ENCODE peak calls at places on chromosomes 3 and 15, in five cellular contexts. One of them, this sample, is unnamed.
A peak's percentile ranks its signal among the peaks of the same experiment; 100 is the strongest.

GRCh38 chr3:162512488-162512887 is 1015.9 kb downstream of the OTOL1 start:
- DNase-seq in foreskin fibroblast: no peak
- DNase-seq in esophagus squamous epithelium: no peak
- DNase-seq in cardiac fibroblast: peak; percentile 5
- DNase-seq in H9: no peak
- DNase-seq in this sample: no peak

GRCh38 chr3:190038050-190038631 is 82.6 kb downstream of the P3H2 start:
- DNase-seq in cardiac fibroblast: peak; percentile 80
- DNase-seq in foreskin fibroblast: peak; percentile 71
- DNase-seq in H9: no peak
- DNase-seq in esophagus squamous epithelium: no peak
- DNase-seq in this sample: peak; percentile 19

GRCh38 chr15:69017978-69018377 is 3.5 kb downstream of the NOX5 start:
- DNase-seq in cardiac fibroblast: no peak
- DNase-seq in foreskin fibroblast: no peak
- DNase-seq in H9: no peak
- DNase-seq in esophagus squamous epithelium: no peak
- DNase-seq in this sample: no peak

GRCh38 chr3:88141458-88142083 is 8.2 kb upstream of the C3orf38 start:
- DNase-seq in cardiac fibroblast: peak; percentile 12
- DNase-seq in H9: no peak
- DNase-seq in foreskin fibroblast: peak; percentile 76
- DNase-seq in esophagus squamous epithelium: no peak
- DNase-seq in this sample: peak; percentile 39

GRCh38 chr3:112302881-112303761 is 9.1 kb upstream of the SLC9C1 start:
- DNase-seq in esophagus squamous epithelium: no peak
- DNase-seq in foreskin fibroblast: peak; percentile 40
- DNase-seq in H9: peak; percentile 77
- DNase-seq in cardiac fibroblast: peak; percentile 48
- DNase-seq in this sample: no peak

GRCh38 chr15:69713726-69714559 is 261.3 kb downstream of the RPLP1 start:
- DNase-seq in H9: no peak
- DNase-seq in cardiac fibroblast: no peak
- DNase-seq in esophagus squamous epithelium: no peak
- DNase-seq in foreskin fibroblast: no peak
- DNase-seq in this sample: no peak

GRCh38 chr15:95853350-95853749 is 477.1 kb upstream of the NR2F2 start:
- DNase-seq in esophagus squamous epithelium: no peak
- DNase-seq in H9: no peak
- DNase-seq in foreskin fibroblast: peak; percentile 57
- DNase-seq in cardiac fibroblast: no peak
- DNase-seq in this sample: no peak

GRCh38 chr3:144843099-144843498 is 871.5 kb downstream of the DIPK2A start:
- DNase-seq in foreskin fibroblast: peak; percentile 23
- DNase-seq in cardiac fibroblast: no peak
- DNase-seq in esophagus squamous epithelium: no peak
- DNase-seq in H9: no peak
- DNase-seq in this sample: no peak

GRCh38 chr3:84965141-84965540 is 6.4 kb downstream of the CADM2 start:
- DNase-seq in cardiac fibroblast: no peak
- DNase-seq in esophagus squamous epithelium: no peak
- DNase-seq in H9: peak; percentile 78
- DNase-seq in foreskin fibroblast: no peak
- DNase-seq in this sample: no peak

GRCh38 chr3:133745981-133746721 is at the start of gene TF:
- DNase-seq in cardiac fibroblast: peak; percentile 6
- DNase-seq in esophagus squamous epithelium: no peak
- DNase-seq in H9: no peak
- DNase-seq in foreskin fibroblast: peak; percentile 19
- DNase-seq in this sample: no peak

GRCh38 chr15:35047528-35047927 is 37.6 kb downstream of the NANOGP8 start:
- DNase-seq in foreskin fibroblast: no peak
- DNase-seq in cardiac fibroblast: no peak
- DNase-seq in H9: no peak
- DNase-seq in esophagus squamous epithelium: no peak
- DNase-seq in this sample: no peak

GRCh38 chr3:4722103-4722502 is 229.0 kb downstream of the ITPR1 start:
- DNase-seq in cardiac fibroblast: peak; percentile 82
- DNase-seq in H9: no peak
- DNase-seq in esophagus squamous epithelium: no peak
- DNase-seq in foreskin fibroblast: peak; percentile 51
- DNase-seq in this sample: no peak

GRCh38 chr3:129723558-129724324 is 117.3 kb upstream of the PLXND1 start:
- DNase-seq in cardiac fibroblast: peak; percentile 94
- DNase-seq in esophagus squamous epithelium: no peak
- DNase-seq in foreskin fibroblast: peak; percentile 94
- DNase-seq in H9: no peak
- DNase-seq in this sample: peak; percentile 73

GRCh38 chr3:150666167-150666566 is 37.6 kb downstream of the ERICH6 start:
- DNase-seq in cardiac fibroblast: no peak
- DNase-seq in esophagus squamous epithelium: no peak
- DNase-seq in foreskin fibroblast: no peak
- DNase-seq in H9: no peak
- DNase-seq in this sample: no peak

GRCh38 chr3:139388961-139389551 is 391 bp downstream of the COPB2 start:
- DNase-seq in esophagus squamous epithelium: no peak
- DNase-seq in H9: no peak
- DNase-seq in foreskin fibroblast: no peak
- DNase-seq in cardiac fibroblast: peak; percentile 14
- DNase-seq in this sample: no peak

GRCh38 chr3:103127116-103127630 is 692.4 kb downstream of the ZPLD1 start:
- DNase-seq in esophagus squamous epithelium: no peak
- DNase-seq in cardiac fibroblast: no peak
- DNase-seq in H9: no peak
- DNase-seq in foreskin fibroblast: no peak
- DNase-seq in this sample: no peak

GRCh38 chr3:103127737-103128136 is 692.9 kb downstream of the ZPLD1 start:
- DNase-seq in foreskin fibroblast: no peak
- DNase-seq in cardiac fibroblast: no peak
- DNase-seq in H9: no peak
- DNase-seq in esophagus squamous epithelium: no peak
- DNase-seq in this sample: no peak

DNA sequence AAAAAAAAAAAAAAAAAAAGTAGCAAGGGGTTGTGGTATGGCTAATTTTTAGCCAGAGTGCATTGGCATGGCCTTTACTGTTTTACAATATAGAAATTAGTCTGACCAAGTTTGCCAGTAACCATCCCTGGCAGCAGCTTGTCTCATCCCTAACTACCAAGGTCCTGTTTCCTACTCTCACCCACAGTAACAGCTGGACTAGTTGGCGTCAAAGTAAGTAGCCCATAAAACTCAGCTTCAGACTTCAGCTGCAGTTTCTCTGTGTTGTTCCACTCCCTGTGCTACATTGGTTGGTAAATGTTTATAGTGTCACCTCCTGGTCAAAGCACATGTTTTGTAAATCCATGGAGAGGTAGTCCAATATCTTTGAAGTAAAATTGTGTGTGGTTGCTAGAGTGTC is 691.3 kb downstream of the ZPLD1 start:
- DNase-seq in cardiac fibroblast: no peak
- DNase-seq in esophagus squamous epithelium: no peak
- DNase-seq in H9: no peak
- DNase-seq in foreskin fibroblast: no peak
- DNase-seq in this sample: no peak
- TF ChIP-seq CTCF in cardiac fibroblast: no peak
- TF ChIP-seq CTCF in esophagus squamous epithelium: no peak
- TF ChIP-seq CTCF in H9: no peak
- TF ChIP-seq CTCF in foreskin fibroblast: no peak
- TF ChIP-seq CTCF in this sample: no peak

DNA sequence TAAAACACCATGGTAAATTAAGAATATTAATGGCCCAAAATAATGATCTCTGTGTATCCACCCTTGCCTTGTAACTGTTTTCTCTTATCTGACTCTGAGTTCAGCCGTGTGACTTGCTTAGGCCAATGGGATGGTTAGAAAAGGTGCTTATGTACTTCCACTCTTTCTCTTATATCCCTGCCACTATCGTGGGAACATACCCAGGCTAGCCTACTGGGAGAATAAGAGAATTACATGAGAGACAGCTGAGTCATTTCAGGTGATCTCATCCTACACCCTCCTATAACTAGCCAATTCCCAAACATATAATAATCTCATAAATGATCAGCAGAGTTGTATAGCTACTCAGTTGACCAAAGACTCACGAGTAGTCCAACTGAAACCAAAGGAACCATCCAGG is 98.3 kb upstream of the ABI3BP start:
- DNase-seq in cardiac fibroblast: no peak
- DNase-seq in esophagus squamous epithelium: no peak
- DNase-seq in H9: peak; percentile 28
- DNase-seq in foreskin fibroblast: peak; percentile 22
- DNase-seq in this sample: no peak
- TF ChIP-seq CTCF in cardiac fibroblast: peak; percentile 33
- TF ChIP-seq CTCF in esophagus squamous epithelium: no peak
- TF ChIP-seq CTCF in H9: no peak
- TF ChIP-seq CTCF in foreskin fibroblast: no peak
- TF ChIP-seq CTCF in this sample: no peak

DNA sequence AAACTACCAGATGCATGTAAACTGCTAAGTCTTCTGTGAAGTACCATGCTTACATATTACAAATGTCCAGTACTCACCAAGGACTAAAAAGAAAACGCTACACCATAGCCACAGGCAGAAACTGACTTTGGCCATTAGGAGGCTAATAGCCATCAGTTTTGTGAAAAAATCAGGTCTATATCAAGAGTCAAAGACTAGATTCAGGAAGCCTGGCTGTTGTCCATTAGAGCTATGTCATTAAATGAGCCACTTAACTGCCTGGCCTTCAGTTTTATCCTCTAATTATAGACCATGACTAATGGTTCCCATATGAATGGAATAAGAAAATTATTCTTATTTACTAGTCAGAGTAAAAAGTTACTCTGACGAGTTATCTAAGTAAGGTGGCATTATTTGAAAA is 144.1 kb downstream of the VPS13C start:
- DNase-seq in cardiac fibroblast: no peak
- DNase-seq in H9: no peak
- DNase-seq in esophagus squamous epithelium: no peak
- DNase-seq in foreskin fibroblast: peak; percentile 77
- DNase-seq in this sample: no peak
- TF ChIP-seq CTCF in cardiac fibroblast: no peak
- TF ChIP-seq CTCF in H9: no peak
- TF ChIP-seq CTCF in esophagus squamous epithelium: no peak
- TF ChIP-seq CTCF in foreskin fibroblast: no peak
- TF ChIP-seq CTCF in this sample: no peak

DNA sequence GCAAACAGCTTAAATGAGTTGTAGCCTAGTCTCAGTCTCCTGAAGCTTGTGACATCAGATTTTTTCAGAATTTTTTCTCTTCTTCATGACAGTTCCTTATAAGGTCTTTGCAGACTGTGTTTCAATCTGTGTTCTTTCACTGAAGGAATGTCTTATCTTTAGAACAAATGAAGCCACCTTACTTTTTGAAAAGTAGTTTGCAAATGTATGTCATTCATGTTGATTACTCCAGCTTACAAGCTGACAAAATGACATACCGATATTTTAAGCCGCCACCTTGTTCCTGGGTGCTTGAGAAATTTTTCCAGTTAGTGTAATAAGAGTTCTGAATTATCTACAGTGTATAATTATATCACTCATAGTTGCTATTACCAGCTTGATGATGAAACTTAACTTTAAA is 57.0 kb downstream of the ASTE1 start:
- DNase-seq in cardiac fibroblast: no peak
- DNase-seq in esophagus squamous epithelium: no peak
- DNase-seq in H9: no peak
- DNase-seq in foreskin fibroblast: no peak
- DNase-seq in this sample: no peak
- TF ChIP-seq CTCF in cardiac fibroblast: no peak
- TF ChIP-seq CTCF in esophagus squamous epithelium: no peak
- TF ChIP-seq CTCF in H9: no peak
- TF ChIP-seq CTCF in foreskin fibroblast: no peak
- TF ChIP-seq CTCF in this sample: no peak

GRCh38 chr15:78640840-78641733 is at the start of gene CHRNB4:
- DNase-seq in H9: peak; percentile 90
- DNase-seq in cardiac fibroblast: peak; percentile 28
- DNase-seq in esophagus squamous epithelium: no peak
- DNase-seq in foreskin fibroblast: peak; percentile 24
- DNase-seq in this sample: no peak
- TF ChIP-seq CTCF in H9: peak; percentile 48
- TF ChIP-seq CTCF in cardiac fibroblast: no peak
- TF ChIP-seq CTCF in esophagus squamous epithelium: no peak
- TF ChIP-seq CTCF in foreskin fibroblast: no peak
- TF ChIP-seq CTCF in this sample: no peak

DNA sequence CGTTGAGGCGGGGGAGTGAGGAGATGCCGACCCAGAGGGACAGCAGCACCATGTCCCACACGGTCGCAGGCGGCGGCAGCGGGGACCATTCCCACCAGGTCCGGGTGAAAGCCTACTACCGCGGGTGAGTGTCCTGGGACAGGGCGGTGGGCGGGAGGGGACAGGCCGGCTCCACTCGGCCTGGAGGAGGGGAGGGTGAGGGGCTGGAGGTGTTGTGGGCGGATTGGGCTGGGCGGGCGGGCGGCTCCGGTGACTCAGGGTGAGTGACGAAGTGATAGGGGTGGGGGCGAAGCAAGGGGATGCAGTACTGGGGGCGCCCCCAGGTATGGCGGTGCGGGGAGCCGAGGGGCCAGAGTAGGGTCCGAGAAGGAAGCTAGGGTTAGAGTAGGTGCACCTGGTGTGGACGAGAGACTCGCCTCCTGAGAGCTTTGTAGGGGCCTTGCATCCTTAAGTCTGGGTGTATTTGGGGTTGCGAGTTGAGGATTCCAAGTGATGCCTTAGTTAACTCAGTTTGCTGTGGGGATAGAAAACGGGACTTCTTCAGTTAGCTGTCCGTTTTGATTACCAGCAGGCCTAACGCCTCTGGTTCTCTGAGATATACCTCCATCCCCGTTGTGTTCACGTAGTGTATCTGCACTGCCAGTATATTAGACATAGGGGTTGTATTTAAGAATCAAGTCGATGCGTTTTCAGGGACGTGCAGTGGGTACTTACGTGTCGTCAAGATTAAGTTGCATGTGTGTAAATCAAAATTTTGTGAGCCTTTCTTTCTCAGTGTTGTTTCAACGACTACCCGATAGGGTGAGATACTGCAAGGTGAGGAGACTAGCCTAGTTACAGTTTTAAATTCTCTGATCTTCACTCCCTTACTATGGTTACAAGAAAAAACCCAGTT is 670 bp downstream of the PRKCI start:
- DNase-seq in esophagus squamous epithelium: peak; percentile 3
- DNase-seq in cardiac fibroblast: no peak
- DNase-seq in H9: peak; percentile 59
- DNase-seq in foreskin fibroblast: peak; percentile 51
- DNase-seq in this sample: no peak
- TF ChIP-seq CTCF in esophagus squamous epithelium: no peak
- TF ChIP-seq CTCF in cardiac fibroblast: no peak
- TF ChIP-seq CTCF in H9: peak; percentile 30
- TF ChIP-seq CTCF in foreskin fibroblast: no peak
- TF ChIP-seq CTCF in this sample: peak; percentile 2

GRCh38 chr15:31831596-31831995 is 198.7 kb upstream of the CHRNA7 start:
- DNase-seq in H9: no peak
- DNase-seq in foreskin fibroblast: no peak
- DNase-seq in esophagus squamous epithelium: no peak
- DNase-seq in cardiac fibroblast: no peak
- DNase-seq in this sample: no peak
- TF ChIP-seq CTCF in H9: no peak
- TF ChIP-seq CTCF in foreskin fibroblast: no peak
- TF ChIP-seq CTCF in esophagus squamous epithelium: no peak
- TF ChIP-seq CTCF in cardiac fibroblast: no peak
- TF ChIP-seq CTCF in this sample: no peak